ENCODE peak calls at places on chromosomes 3 and 15, in ten cellular contexts. T, V, B, J, W, Y, A, N, M and P are unnamed samples.

GRCh38 chr15:90871716-90872480 is 3.5 kb downstream of the FURIN start:
- DNase-seq in T (no peak), V (no peak), B (no peak), J (no peak), W (no peak), Y (no peak), A (no peak), N (no peak), M (peak), P (peak)

GRCh38 chr3:61936344-61936937 is 375.1 kb downstream of the PTPRG start:
- DNase-seq in T (no peak), V (no peak), B (no peak), J (no peak), W (no peak), Y (peak), A (no peak), N (no peak), M (no peak), P (no peak)

GRCh38 chr3:48409291-48410201 is 20.3 kb downstream of the PLXNB1 start:
- DNase-seq in T (no peak), V (no peak), B (no peak), J (no peak), W (no peak), Y (no peak), A (no peak), N (no peak), M (peak), P (peak)

GRCh38 chr3:133487204-133487603 is 86.3 kb upstream of the CDV3 start:
- DNase-seq in T (no peak), V (no peak), B (no peak), J (no peak), W (no peak), Y (no peak), A (no peak), N (no peak), M (no peak), P (no peak)

GRCh38 chr3:186142556-186142955 is 33.7 kb upstream of the ETV5 start:
- DNase-seq in T (no peak), V (peak), B (no peak), J (no peak), W (no peak), Y (no peak), A (no peak), N (no peak), M (no peak), P (no peak)

GRCh38 chr15:101781927-101782326 is 21.4 kb upstream of the OR4F6 start:
- DNase-seq in T (no peak), V (no peak), B (no peak), J (no peak), W (no peak), Y (no peak), A (no peak), N (no peak), M (no peak), P (no peak)

GRCh38 chr3:162021206-162021605 is 524.6 kb downstream of the OTOL1 start:
- DNase-seq in T (no peak), V (no peak), B (no peak), J (no peak), W (no peak), Y (no peak), A (no peak), N (no peak), M (no peak), P (no peak)

GRCh38 chr3:43609406-43609805 is 12.4 kb downstream of the ANO10 start:
- DNase-seq in T (no peak), V (no peak), B (no peak), J (no peak), W (no peak), Y (no peak), A (no peak), N (no peak), M (no peak), P (no peak)

GRCh38 chr15:100493213-100493612 is 35.5 kb downstream of the CERS3 start:
- DNase-seq in T (no peak), V (no peak), B (no peak), J (no peak), W (no peak), Y (no peak), A (no peak), N (no peak), M (no peak), P (no peak)